ENCODE peak calls at places on chromosomes 7 and 10, in seven cellular contexts. G, Y, Z, V, T, H and R are unnamed samples.

GRCh38 chr10:78937388-78937787 is 131.4 kb upstream of the ZMIZ1 start:
- DNase-seq in G (no peak), Y (no peak), Z (no peak), V (no peak), T (no peak), H (no peak), R (no peak)

GRCh38 chr10:110576220-110576619 is 8.7 kb downstream of the SMC3 start:
- DNase-seq in G (no peak), Y (no peak), Z (no peak), V (no peak), T (no peak), H (no peak), R (no peak)

GRCh38 chr7:997404-998395 is 14.7 kb downstream of the CYP2W1 start:
- DNase-seq in G (no peak), Y (no peak), Z (no peak), V (peak; percentile 73), T (no peak), H (no peak), R (no peak)

GRCh38 chr7:52616552-52616951 is 418.9 kb upstream of the POM121L12 start:
- DNase-seq in G (no peak), Y (no peak), Z (no peak), V (no peak), T (no peak), H (no peak), R (no peak)

GRCh38 chr10:133081636-133082035 is 6.1 kb upstream of the ADGRA1 start:
- DNase-seq in G (no peak), Y (no peak), Z (no peak), V (no peak), T (no peak), H (no peak), R (no peak)

GRCh38 chr10:26682926-26683325 is 14.6 kb upstream of the PDSS1 start:
- DNase-seq in G (no peak), Y (no peak), Z (no peak), V (no peak), T (no peak), H (no peak), R (no peak)

GRCh38 chr7:99624487-99624886 is 7.7 kb downstream of the ZSCAN25 start:
- DNase-seq in G (no peak), Y (no peak), Z (no peak), V (no peak), T (peak; percentile 87), H (no peak), R (no peak)

GRCh38 chr7:133310232-133310852 is 57.5 kb downstream of the EXOC4 start:
- DNase-seq in G (no peak), Y (no peak), Z (peak; percentile 34), V (no peak), T (no peak), H (no peak), R (no peak)

GRCh38 chr7:74009719-74010118 is 18.3 kb upstream of the ELN start:
- DNase-seq in G (no peak), Y (no peak), Z (no peak), V (no peak), T (no peak), H (no peak), R (no peak)

GRCh38 chr7:37448057-37448636 is 517 bp downstream of the ELMO1 start:
- DNase-seq in G (peak; percentile 65), Y (peak; percentile 27), Z (no peak), V (peak; percentile 14), T (no peak), H (no peak), R (peak; percentile 63)